ENCODE peak calls at places on chromosomes 13 and 19, in ten cellular contexts. R is Peyer's patch, N is PC-3, H is endothelial cell of umbilical vein, G is colonic mucosa, F is gastrocnemius medialis, L is SJSA1, A is GM23248, S is uterus, B is fibroblast of lung. K is an unnamed sample. For H3K36me3, H3K27me3 and H3K4me1, the result is how much of the 10 kb centered on the place peaks cover.

GRCh38 chr13:51759240-51759639 is 44.7 kb downstream of the DHRS12 start:
- DNase-seq in F (no peak), H (no peak), B (peak), R (no peak), G (no peak), N (no peak), S (no peak), A (peak), L (no peak), K (no peak)

GRCh38 chr13:114211446-114211845 is 23.3 kb upstream of the CDC16 start:
- DNase-seq in B (no peak), L (no peak), G (no peak), S (no peak), H (no peak), A (no peak), R (no peak), F (no peak), N (no peak), K (no peak)

GRCh38 chr13:21326155-21327030 is 132.7 kb downstream of the ZDHHC20 start:
- DNase-seq in A (peak), G (peak), R (peak), S (peak), B (peak), F (no peak), N (no peak), H (peak), L (no peak), K (peak)

GRCh38 chr13:108315955-108316354 is 46.4 kb downstream of the TNFSF13B start:
- DNase-seq in G (no peak), N (no peak), R (no peak), A (no peak), B (peak), F (no peak), H (no peak), S (no peak), L (no peak), K (no peak)

GRCh38 chr13:36207672-36208071 is 6.7 kb downstream of the SOHLH2 start:
- DNase-seq in N (no peak), S (no peak), L (no peak), H (no peak), B (no peak), A (no peak), G (no peak), F (no peak), R (no peak), K (no peak)

GRCh38 chr19:33374406-33374703 is 846 bp downstream of the CEBPG start:
- DNase-seq in S (peak), R (peak), L (no peak), B (peak), H (no peak), A (peak), N (peak), G (no peak), F (no peak), K (no peak)

GRCh38 chr13:19618925-19619324 is 14.5 kb upstream of the MPHOSPH8 start:
- DNase-seq in R (no peak), H (peak), L (no peak), S (no peak), F (no peak), A (peak), N (peak), B (peak), G (peak), K (peak)

GRCh38 chr19:16085115-16085514 is 8.8 kb downstream of the TPM4 start:
- DNase-seq in G (no peak), S (no peak), A (peak), L (no peak), R (no peak), H (no peak), N (peak), B (no peak), F (no peak), K (no peak)

GRCh38 chr19:10419646-10420443 is 493 bp upstream of the PDE4A start:
- DNase-seq in B (peak), L (peak), N (peak), H (no peak), A (peak), G (no peak), R (no peak), S (no peak), F (no peak), K (peak)

GRCh38 chr13:97978661-97979450 is 25.4 kb downstream of the IPO5 start:
- DNase-seq in L (no peak), F (no peak), H (peak), A (peak), B (peak), S (no peak), N (peak), G (no peak), R (no peak), K (no peak)

GRCh38 chr19:54002495-54003315 is 11.3 kb downstream of the CACNG6 start:
- DNase-seq in H (no peak), F (no peak), A (no peak), N (peak), L (no peak), R (no peak), G (no peak), B (peak), S (no peak), K (no peak)

GRCh38 chr19:35784401-35785086 is 9.2 kb downstream of the ARHGAP33 start:
- DNase-seq in L (no peak), F (no peak), N (no peak), H (no peak), R (no peak), B (no peak), G (no peak), A (no peak), S (no peak), K (no peak)

GRCh38 chr13:28584873-28585317 is 74.0 kb upstream of the POMP start:
- DNase-seq in H (no peak), F (no peak), L (no peak), A (peak), R (no peak), B (peak), S (no peak), G (no peak), N (peak), K (peak)

GRCh38 chr19:2227415-2228156 is 8.5 kb downstream of the PLEKHJ1 start:
- DNase-seq in A (no peak), R (peak), S (no peak), L (no peak), B (no peak), F (no peak), G (no peak), N (no peak), H (no peak), K (no peak)

GRCh38 chr19:49890349-49891311 is 6.1 kb downstream of the IL4I1 start:
- DNase-seq in A (peak), N (no peak), H (no peak), S (no peak), L (no peak), R (peak), B (no peak), F (no peak), G (peak), K (peak)

GRCh38 chr13:57629391-57629804 is 2.1 kb upstream of the PCDH17 start:
- DNase-seq in A (peak), G (no peak), B (no peak), L (no peak), N (no peak), R (no peak), H (no peak), S (no peak), F (no peak), K (no peak)

GRCh38 chr13:111174377-111174776 is 59.3 kb downstream of the ARHGEF7 start:
- DNase-seq in S (no peak), N (no peak), A (no peak), L (no peak), B (no peak), H (peak), R (no peak), F (no peak), G (no peak), K (no peak)

GRCh38 chr13:56700324-56700723 is 440.4 kb upstream of the PRR20A start:
- DNase-seq in F (no peak), G (no peak), R (no peak), S (no peak), H (no peak), A (no peak), N (no peak), L (no peak), B (no peak), K (no peak)

GRCh38 chr19:56124578-56124977 is 3.5 kb upstream of the ZNF787 start:
- DNase-seq in A (no peak), F (no peak), G (no peak), N (no peak), B (no peak), S (no peak), H (no peak), L (no peak), R (no peak), K (no peak)

GRCh38 chr19:46958542-46958941 is 61.1 kb upstream of the NPAS1 start:
- DNase-seq in N (no peak), G (no peak), A (peak), L (no peak), F (no peak), B (peak), R (no peak), S (no peak), H (peak), K (no peak)

GRCh38 chr19:49881186-49881585 is 3.7 kb downstream of the TBC1D17 start:
- DNase-seq in A (no peak), F (no peak), S (peak), B (no peak), N (no peak), R (no peak), G (no peak), H (no peak), L (no peak), K (no peak)

GRCh38 chr19:50826492-50827240 is 3.1 kb upstream of the KLK1 start:
- DNase-seq in S (no peak), N (no peak), R (no peak), L (no peak), G (no peak), H (no peak), B (no peak), A (no peak), F (no peak), K (no peak)

GRCh38 chr13:47258384-47258783 is 361.5 kb upstream of the HTR2A start:
- DNase-seq in B (no peak), F (no peak), G (no peak), S (no peak), R (no peak), L (no peak), A (peak), H (no peak), N (no peak), K (no peak)

GRCh38 chr13:51154029-51154555 is 43.0 kb upstream of the C13orf42 start:
- DNase-seq in B (peak), R (no peak), H (peak), S (no peak), F (no peak), A (peak), G (no peak), N (no peak), L (no peak), K (no peak)

GRCh38 chr13:33454844-33455256 is 169.3 kb upstream of the STARD13 start:
- DNase-seq in F (no peak), G (no peak), N (peak), R (no peak), A (peak), B (peak), S (no peak), H (no peak), L (no peak), K (no peak)

DNA sequence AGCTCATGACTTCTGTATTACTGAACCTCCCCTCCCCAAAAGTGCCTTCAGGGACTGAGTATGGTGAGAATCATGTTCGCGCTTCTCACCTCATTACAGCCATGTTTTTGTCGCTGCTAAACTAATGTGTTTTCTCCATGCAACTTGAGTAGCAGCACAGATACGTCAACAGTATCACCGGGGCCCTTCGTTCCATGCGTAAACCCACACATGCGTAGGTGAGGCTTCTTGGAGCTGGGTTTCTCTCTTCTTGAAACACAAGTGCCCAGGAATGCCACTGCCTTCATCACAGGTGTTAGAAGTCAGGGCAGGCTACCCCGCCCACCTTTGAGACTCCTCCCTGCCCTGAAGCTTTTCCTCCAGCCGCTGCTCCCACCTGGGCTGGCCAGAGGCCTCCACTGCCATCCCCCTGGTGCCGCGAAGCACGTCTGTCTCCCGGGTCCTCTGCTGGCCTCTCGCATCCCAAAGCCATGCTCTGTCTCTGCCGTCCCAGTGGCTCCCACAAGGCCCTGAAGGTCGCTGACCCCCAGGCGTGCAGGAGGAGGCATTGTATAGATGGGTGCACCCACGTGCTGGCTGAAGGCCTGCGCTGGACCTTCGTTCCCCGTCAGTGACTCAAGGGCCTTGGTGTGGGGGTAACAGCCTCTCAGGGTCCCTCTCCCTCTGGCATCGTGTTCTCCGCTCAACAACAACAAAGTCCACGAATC is 135.3 kb upstream of the MCF2L start:
- DNase-seq in A (no peak), G (no peak), L (no peak), H (no peak), N (no peak), R (peak), S (no peak), B (no peak), F (no peak), K (no peak)
- H3K36me3 ChIP-seq in A (under half), G (under half), L (under half), H (under half), N (under half), R (under half), S (under half), B (under half), F (under half), K (under half)

GRCh38 chr19:13865243-13865577 is 11.7 kb upstream of the NANOS3 start:
- DNase-seq in L (no peak), N (no peak), H (no peak), R (no peak), G (no peak), A (no peak), B (no peak), F (no peak), S (no peak), K (no peak)

GRCh38 chr19:13864513-13865242 is 12.3 kb upstream of the NANOS3 start:
- DNase-seq in A (no peak), R (no peak), G (no peak), S (no peak), N (no peak), L (no peak), B (no peak), H (no peak), F (no peak), K (no peak)

GRCh38 chr19:13866463-13867046 is 10.4 kb upstream of the NANOS3 start:
- DNase-seq in A (no peak), G (no peak), L (no peak), H (no peak), B (no peak), S (no peak), F (no peak), R (no peak), N (no peak), K (no peak)

GRCh38 chr19:13864223-13864512 is 12.8 kb upstream of the NANOS3 start:
- DNase-seq in F (no peak), A (no peak), L (no peak), G (no peak), H (no peak), B (no peak), R (no peak), N (no peak), S (no peak), K (no peak)

DNA sequence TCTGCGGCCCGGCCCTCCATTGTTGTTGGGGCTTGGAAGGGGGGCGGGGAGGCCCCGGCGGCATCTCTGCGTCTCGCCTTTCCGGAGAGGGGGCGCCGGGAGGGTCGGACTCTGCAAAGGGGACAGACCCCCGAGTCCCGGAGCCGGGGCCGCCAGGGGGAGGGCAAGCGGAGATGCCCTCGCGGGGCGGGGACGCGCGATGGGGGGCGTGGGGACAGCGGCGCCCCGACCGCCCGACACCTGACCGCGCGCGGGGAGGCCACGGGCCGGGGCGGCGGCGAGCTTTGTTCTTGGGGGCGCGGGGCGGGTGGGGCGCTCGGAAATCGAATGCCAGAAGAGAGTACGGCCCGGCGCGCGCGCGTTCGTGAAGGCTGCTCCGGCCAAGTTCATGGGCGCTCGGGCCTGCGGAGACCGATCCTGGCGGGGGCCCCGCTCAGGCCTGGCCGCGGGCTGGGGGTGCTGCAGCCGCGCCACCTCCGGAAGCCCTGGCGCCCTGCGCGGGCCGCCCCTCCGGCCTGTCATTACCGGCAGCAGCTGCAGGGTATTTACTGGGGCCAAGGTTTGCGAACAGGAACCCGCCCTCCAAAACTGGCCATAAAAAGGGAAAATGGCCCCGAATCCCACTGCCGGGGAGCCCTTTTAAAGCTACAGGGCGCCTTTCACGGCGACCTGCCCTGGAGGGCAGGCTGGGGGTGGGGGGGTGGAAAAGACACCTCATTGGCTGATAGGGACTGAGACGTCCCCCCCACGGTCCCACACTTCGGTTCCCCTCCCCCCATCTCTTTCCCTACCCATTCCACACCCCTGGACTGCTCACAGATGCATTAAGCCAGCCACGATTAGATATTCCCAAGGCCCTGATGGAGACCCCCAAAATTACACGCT is 11.1 kb upstream of the NANOS3 start:
- DNase-seq in G (peak), A (peak), F (no peak), B (no peak), S (no peak), H (no peak), L (no peak), N (no peak), R (no peak), K (no peak)
- H3K27me3 ChIP-seq in G (under half), A (under half), F (under half), B (under half), S (under half), H (under half), L (under half), N (under half), R (under half), K (under half)

GRCh38 chr19:28577666-28578065 is 635.3 kb downstream of the UQCRFS1 start:
- DNase-seq in G (no peak), A (no peak), F (no peak), N (no peak), S (no peak), L (no peak), R (no peak), H (no peak), B (no peak), K (no peak)

GRCh38 chr19:28577199-28577598 is 635.8 kb downstream of the UQCRFS1 start:
- DNase-seq in B (no peak), S (no peak), A (no peak), N (no peak), F (no peak), H (no peak), G (no peak), R (no peak), L (no peak), K (no peak)

GRCh38 chr19:28574212-28574611 is 638.7 kb downstream of the UQCRFS1 start:
- DNase-seq in H (no peak), L (no peak), N (no peak), G (no peak), R (no peak), F (no peak), A (no peak), B (no peak), S (no peak), K (no peak)

GRCh38 chr19:28578208-28578607 is 634.7 kb downstream of the UQCRFS1 start:
- DNase-seq in R (no peak), S (no peak), H (no peak), G (no peak), B (no peak), N (no peak), L (no peak), F (no peak), A (no peak), K (no peak)

DNA sequence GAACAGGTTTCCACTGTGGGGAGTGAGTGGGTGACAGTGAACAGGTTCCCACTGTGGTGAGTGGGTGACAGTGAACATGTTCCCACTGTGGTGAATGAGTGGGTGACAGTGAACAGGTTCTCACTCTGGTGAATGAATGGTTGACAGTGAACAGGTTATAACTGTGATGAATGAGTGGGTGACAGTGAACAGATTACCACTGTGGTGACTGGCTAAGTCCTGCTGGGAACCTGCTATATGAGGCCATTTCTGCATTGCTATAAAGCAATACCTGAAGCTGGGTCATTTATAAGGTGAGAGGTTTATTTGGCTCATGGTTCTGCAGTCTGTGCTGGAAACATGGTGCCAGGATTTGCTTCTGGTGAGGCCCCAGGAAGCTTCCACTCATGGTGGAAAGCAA is 637.1 kb downstream of the UQCRFS1 start:
- DNase-seq in A (no peak), F (no peak), H (no peak), R (no peak), G (no peak), L (no peak), N (no peak), B (no peak), S (no peak), K (no peak)
- H3K4me1 ChIP-seq in A (under half), F (under half), H (under half), R (under half), G (under half), L (under half), N (under half), B (under half), S (under half), K (under half)

GRCh38 chr19:12945479-12946091 is at the start of gene RAD23A:
- DNase-seq in A (peak), S (peak), R (peak), H (peak), N (peak), F (peak), G (peak), B (peak), L (peak), K (peak)
- H3K36me3 ChIP-seq in A (under half), S (under half), R (under half), H (half or more), N (half or more), F (under half), G (under half), B (under half), L (half or more), K (under half)

GRCh38 chr19:4580961-4581380 is 21.5 kb upstream of the SEMA6B start:
- DNase-seq in L (no peak), R (no peak), H (no peak), S (no peak), G (no peak), A (no peak), F (no peak), B (no peak), N (no peak), K (no peak)

GRCh38 chr19:4579389-4579788 is 19.9 kb upstream of the SEMA6B start:
- DNase-seq in F (no peak), L (no peak), G (no peak), B (no peak), S (no peak), N (no peak), R (no peak), A (no peak), H (no peak), K (no peak)

GRCh38 chr19:4578552-4579248 is 19.2 kb upstream of the SEMA6B start:
- DNase-seq in G (no peak), H (no peak), N (no peak), R (no peak), L (no peak), S (no peak), F (no peak), B (no peak), A (no peak), K (no peak)

GRCh38 chr19:4581381-4582111 is 22.1 kb upstream of the SEMA6B start:
- DNase-seq in A (no peak), G (no peak), S (no peak), N (peak), B (peak), L (no peak), H (no peak), R (no peak), F (no peak), K (peak)

GRCh38 chr19:4580021-4580901 is 20.8 kb upstream of the SEMA6B start:
- DNase-seq in H (no peak), R (no peak), L (no peak), N (no peak), A (no peak), S (no peak), G (no peak), B (no peak), F (no peak), K (no peak)
- H3K27me3 ChIP-seq in H (under half), R (under half), L (under half), N (under half), A (under half), S (under half), G (under half), B (under half), F (under half), K (under half)

GRCh38 chr19:48484247-48484893 is 15.2 kb downstream of the CYTH2 start:
- DNase-seq in R (no peak), G (no peak), N (no peak), A (no peak), F (no peak), H (no peak), L (no peak), S (no peak), B (no peak), K (no peak)
- H3K4me1 ChIP-seq in R (under half), G (under half), N (under half), A (under half), F (under half), H (under half), L (under half), S (under half), B (under half), K (under half)